ENCODE peak calls at places on chromosomes 16 and 17, in six cellular contexts. B is H1, Q is K562, T is GM12891, S is HepG2, H is GM12878. C is an unnamed sample.
A peak's percentile ranks its signal among the peaks of the same experiment; 100 is the strongest.

GRCh38 chr17:81403671-81404534 is 8.6 kb downstream of the BAHCC1 start:
- DNase-seq in B (no peak), Q (no peak), T (no peak), S (no peak), H (no peak), C (no peak)

GRCh38 chr17:80892019-80892855 is 99.4 kb upstream of the CHMP6 start:
- DNase-seq in B (no peak), Q (peak; percentile 93), T (no peak), S (no peak), H (peak; percentile 77), C (peak; percentile 83)

GRCh38 chr17:34533811-34534527 is 45.4 kb upstream of the TMEM132E start:
- DNase-seq in B (no peak), Q (no peak), T (no peak), S (no peak), H (no peak), C (no peak)

GRCh38 chr17:27206447-27206846 is 87.5 kb upstream of the WSB1 start:
- DNase-seq in B (no peak), Q (peak; percentile 49), T (no peak), S (peak; percentile 8), H (no peak), C (no peak)

GRCh38 chr16:11256657-11257130 is 690 bp upstream of the SOCS1 start:
- DNase-seq in B (no peak), Q (peak; percentile 67), T (no peak), S (no peak), H (no peak), C (no peak)

GRCh38 chr17:28907709-28908475 is 5.0 kb upstream of the DHRS13 start:
- DNase-seq in B (no peak), Q (peak; percentile 45), T (no peak), S (peak; percentile 43), H (no peak), C (no peak)

GRCh38 chr16:19601083-19601976 is 45.8 kb downstream of the VPS35L start:
- DNase-seq in B (peak; percentile 56), Q (peak; percentile 59), T (no peak), S (peak; percentile 47), H (no peak), C (no peak)

GRCh38 chr17:46191332-46192210 is 1.7 kb downstream of the KANSL1 start:
- DNase-seq in B (no peak), Q (peak; percentile 82), T (no peak), S (peak; percentile 58), H (no peak), C (peak; percentile 26)

GRCh38 chr17:69213059-69213813 is 15.4 kb downstream of the ABCA10 start:
- DNase-seq in B (peak; percentile 48), Q (no peak), T (no peak), S (no peak), H (no peak), C (no peak)

DNA sequence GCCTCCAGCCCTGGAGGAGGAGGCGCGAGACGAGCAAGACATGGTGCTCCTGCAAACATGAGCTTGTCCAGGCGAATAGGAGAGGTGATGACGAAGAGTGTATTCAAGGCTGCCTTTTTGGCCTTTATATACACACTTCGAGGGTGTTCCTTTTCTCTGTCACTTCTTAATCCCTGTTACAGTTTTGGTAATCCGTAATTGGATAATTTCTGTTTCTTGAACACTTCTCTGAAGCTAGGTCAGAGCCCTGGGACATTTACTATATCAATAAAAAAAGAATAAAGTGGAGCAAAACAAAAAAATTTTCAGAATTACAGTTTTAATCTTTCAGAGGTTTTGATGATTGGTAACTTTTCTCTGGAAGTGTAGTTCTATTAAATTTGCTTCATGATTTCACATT is at the start of gene KRT24:
- DNase-seq in B (no peak), Q (no peak), T (no peak), S (no peak), H (no peak), C (no peak)
- TF ChIP-seq POLR2A in B (no peak), Q (no peak), T (no peak), S (no peak), H (no peak), C (no peak)

GRCh38 chr16:81172769-81173658 is 65.5 kb upstream of the BCO1 start:
- DNase-seq in B (no peak), Q (no peak), T (no peak), S (no peak), H (no peak), C (no peak)
- TF ChIP-seq TAF1 in B (no peak), Q (no peak), T (no peak), S (no peak), H (no peak), C (no peak)

GRCh38 chr16:1180772-1181714 is 28.1 kb downstream of the CACNA1H start:
- DNase-seq in B (no peak), Q (no peak), T (no peak), S (no peak), H (no peak), C (no peak)
- TF ChIP-seq POLR2AphosphoS5 in B (no peak), Q (no peak), T (no peak), S (no peak), H (no peak), C (no peak)

DNA sequence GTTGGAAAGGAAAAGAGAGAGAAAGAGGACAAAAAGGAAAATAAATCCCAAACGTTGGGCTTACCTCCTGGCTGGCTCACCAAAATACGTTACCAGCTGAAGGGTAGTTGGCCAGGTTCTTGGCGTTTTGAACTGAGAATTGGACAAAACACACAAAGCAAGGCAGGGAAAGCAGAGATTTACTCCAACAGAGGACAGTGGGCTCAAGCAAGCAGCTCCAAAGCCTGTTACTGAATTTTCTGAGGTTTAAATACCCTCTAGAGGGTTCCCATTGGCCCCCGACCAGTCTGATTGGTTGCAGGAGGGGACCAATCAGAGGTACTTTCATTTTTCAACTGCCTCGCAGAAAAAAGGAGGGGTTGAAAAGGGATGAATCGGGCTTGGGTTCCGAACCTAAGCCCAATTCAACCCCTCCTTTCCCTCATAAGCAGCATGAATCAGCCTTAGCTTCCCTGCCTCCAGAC is 55.6 kb upstream of the ALOX12 start:
- DNase-seq in B (no peak), Q (peak; percentile 82), T (no peak), S (no peak), H (no peak), C (no peak)
- TF ChIP-seq POLR2A in B (no peak), Q (peak; percentile 92), T (no peak), S (no peak), H (no peak), C (no peak)